ENCODE peak calls at places on chromosomes 12 and 14, in ten cellular contexts. C, V, L, J, X, D, Y, A, W and O are unnamed samples.

GRCh38 chr12:5966486-5967095 is 21.5 kb upstream of the ANO2 start:
- DNase-seq in L (no peak), V (no peak), D (no peak), C (no peak), Y (no peak), A (no peak), X (no peak), J (no peak), W (no peak), O (no peak)

GRCh38 chr14:25516838-25517237 is 466.9 kb upstream of the STXBP6 start:
- DNase-seq in W (peak; percentile 80), L (no peak), V (no peak), J (no peak), D (peak; percentile 37), X (no peak), C (no peak), Y (no peak), A (no peak), O (no peak)

GRCh38 chr12:121534495-121535148 is 46.2 kb downstream of the KDM2B start:
- DNase-seq in D (peak; percentile 60), A (no peak), W (no peak), Y (peak; percentile 96), X (no peak), V (no peak), J (no peak), L (peak; percentile 31), C (no peak), O (no peak)

GRCh38 chr12:118061876-118062791 is 1.2 kb upstream of the WSB2 start:
- DNase-seq in W (no peak), A (peak; percentile 51), X (no peak), Y (peak; percentile 43), J (peak; percentile 13), C (no peak), V (peak; percentile 64), D (peak; percentile 60), L (peak; percentile 12), O (no peak)

GRCh38 chr12:6280053-6280469 is 30.4 kb upstream of the PLEKHG6 start:
- DNase-seq in J (no peak), X (no peak), C (peak; percentile 77), V (peak; percentile 93), A (peak; percentile 82), D (peak; percentile 61), W (peak; percentile 51), L (no peak), Y (no peak), O (no peak)

GRCh38 chr14:54572316-54572715 is 5.4 kb downstream of the SAMD4A start:
- DNase-seq in D (peak; percentile 30), A (no peak), J (peak; percentile 44), V (peak; percentile 55), C (no peak), Y (no peak), L (no peak), W (no peak), X (no peak), O (no peak)

GRCh38 chr14:46344327-46344937 is 307.1 kb downstream of the RPL10L start:
- DNase-seq in V (peak; percentile 35), X (no peak), A (no peak), D (peak; percentile 38), C (peak; percentile 1), J (no peak), W (peak; percentile 65), Y (no peak), L (no peak), O (no peak)

GRCh38 chr14:100155881-100156645 is 3.4 kb downstream of the DEGS2 start:
- DNase-seq in C (no peak), W (peak; percentile 43), J (no peak), V (no peak), Y (no peak), X (no peak), L (no peak), D (no peak), A (no peak), O (no peak)

GRCh38 chr12:30823140-30823669 is 68.5 kb upstream of the CAPRIN2 start:
- DNase-seq in L (peak; percentile 11), D (peak; percentile 55), J (peak; percentile 20), C (no peak), A (peak; percentile 30), V (peak; percentile 32), W (no peak), X (no peak), Y (no peak), O (no peak)

GRCh38 chr14:94483729-94484275 is 7.8 kb upstream of the SERPINA9 start:
- DNase-seq in X (no peak), A (no peak), V (peak; percentile 40), C (no peak), Y (no peak), D (no peak), J (no peak), L (no peak), W (no peak), O (no peak)

GRCh38 chr12:152440-152839 is 61.5 kb downstream of the SLC6A12 start:
- DNase-seq in V (peak; percentile 50), C (no peak), A (no peak), W (no peak), D (no peak), X (no peak), Y (no peak), L (no peak), J (no peak), O (no peak)

GRCh38 chr12:110741371-110741770 is 1.3 kb downstream of the PPP1CC start:
- DNase-seq in W (no peak), Y (peak; percentile 50), X (no peak), J (peak; percentile 51), L (no peak), D (no peak), A (no peak), C (no peak), V (no peak), O (no peak)

GRCh38 chr14:92456215-92457017 is 57.2 kb upstream of the RIN3 start:
- DNase-seq in J (no peak), L (no peak), C (peak; percentile 53), V (peak; percentile 78), X (peak; percentile 42), D (peak; percentile 79), A (peak; percentile 26), W (peak; percentile 51), Y (no peak), O (peak; percentile 65)

GRCh38 chr14:50335389-50335788 is 23.3 kb downstream of the DMAC2L start:
- DNase-seq in D (peak; percentile 74), J (no peak), A (peak; percentile 82), L (no peak), W (peak; percentile 92), C (no peak), Y (no peak), V (peak; percentile 67), X (no peak), O (no peak)

GRCh38 chr14:52610187-52610586 is 57.6 kb downstream of the GPR137C start:
- DNase-seq in X (no peak), D (no peak), L (no peak), Y (no peak), C (no peak), W (no peak), V (no peak), A (no peak), J (no peak), O (no peak)

GRCh38 chr12:11689591-11690158 is 40.2 kb downstream of the ETV6 start:
- DNase-seq in W (no peak), L (no peak), Y (no peak), A (no peak), V (no peak), J (no peak), X (no peak), C (no peak), D (no peak), O (no peak)

GRCh38 chr12:9741726-9742125 is 8.8 kb upstream of the CLECL1 start:
- DNase-seq in X (peak; percentile 20), L (no peak), D (no peak), C (no peak), W (no peak), A (no peak), Y (peak; percentile 94), J (peak; percentile 89), V (no peak), O (no peak)

GRCh38 chr14:44886860-44887595 is 74.7 kb downstream of the KLHL28 start:
- DNase-seq in W (no peak), X (no peak), L (no peak), A (no peak), J (no peak), Y (no peak), D (no peak), C (no peak), V (no peak), O (no peak)

GRCh38 chr14:22438742-22439141 is 150.3 kb downstream of the DAD1 start:
- DNase-seq in D (no peak), V (no peak), W (peak; percentile 30), X (no peak), L (no peak), J (no peak), Y (no peak), A (no peak), C (no peak), O (no peak)

GRCh38 chr12:96186902-96187301 is 7.3 kb upstream of the ELK3 start:
- DNase-seq in J (no peak), C (no peak), Y (no peak), W (no peak), X (no peak), V (no peak), L (no peak), A (no peak), D (no peak), O (no peak)

GRCh38 chr14:76919811-76920571 is 93.8 kb downstream of the LRRC74A start:
- DNase-seq in L (no peak), Y (no peak), C (no peak), A (peak; percentile 52), V (peak; percentile 56), W (peak; percentile 88), D (no peak), X (no peak), J (peak; percentile 37), O (no peak)

GRCh38 chr14:22928237-22929103 is 706 bp downstream of the PRMT5 start:
- DNase-seq in W (no peak), D (no peak), L (no peak), Y (no peak), A (no peak), C (no peak), X (peak; percentile 15), J (peak; percentile 16), V (no peak), O (no peak)

GRCh38 chr14:64581363-64581762 is 31.6 kb downstream of the PPP1R36 start:
- DNase-seq in V (no peak), J (no peak), L (no peak), W (no peak), C (no peak), D (no peak), Y (no peak), X (no peak), A (no peak), O (no peak)

GRCh38 chr14:86639146-86639545 is 1109.2 kb downstream of the FLRT2 start:
- DNase-seq in W (no peak), X (no peak), Y (no peak), A (no peak), D (no peak), J (no peak), L (no peak), C (no peak), V (no peak), O (no peak)

GRCh38 chr12:75315518-75315917 is 14.6 kb downstream of the CAPS2 start:
- DNase-seq in J (no peak), X (no peak), W (no peak), V (peak; percentile 39), Y (no peak), A (no peak), C (peak; percentile 24), D (no peak), L (no peak), O (no peak)

GRCh38 chr12:111055181-111055880 is 135.0 kb upstream of the MYL2 start:
- DNase-seq in X (no peak), Y (no peak), L (no peak), D (no peak), C (no peak), W (no peak), J (no peak), V (no peak), A (no peak), O (no peak)

GRCh38 chr12:12240671-12241345 is 26.0 kb downstream of the LRP6 start:
- DNase-seq in V (peak; percentile 58), J (no peak), C (no peak), A (no peak), X (no peak), D (no peak), W (no peak), L (no peak), Y (no peak), O (no peak)

GRCh38 chr14:99806040-99806439 is 12.8 kb downstream of the EML1 start:
- DNase-seq in X (no peak), C (no peak), A (peak; percentile 5), J (no peak), Y (no peak), V (peak; percentile 27), W (no peak), L (no peak), D (no peak), O (no peak)